ENCODE peak calls at places on chromosomes 2 and 18, in five cellular contexts. C is K562, Q is transverse colon, T is HL-60, B is stomach. L is an unnamed sample.
A peak's percentile ranks its signal among the peaks of the same experiment; 100 is the strongest.

GRCh38 chr2:144523606-144524131 is 3.8 kb upstream of the ZEB2 start:
- DNase-seq in C (no peak), Q (no peak), T (no peak), B (no peak), L (no peak)

GRCh38 chr2:3488768-3489448 is 30.4 kb downstream of the ADI1 start:
- DNase-seq in C (peak; percentile 46), Q (no peak), T (no peak), B (no peak), L (no peak)

GRCh38 chr2:75788925-75789324 is 78.2 kb upstream of the GCFC2 start:
- DNase-seq in C (no peak), Q (no peak), T (no peak), B (no peak), L (no peak)

GRCh38 chr18:51897884-51898283 is 442.1 kb upstream of the DCC start:
- DNase-seq in C (no peak), Q (peak; percentile 40), T (no peak), B (no peak), L (no peak)

GRCh38 chr2:24152413-24153197 is 22.2 kb upstream of the FAM228A start:
- DNase-seq in C (no peak), Q (no peak), T (no peak), B (no peak), L (no peak)

GRCh38 chr2:160927335-160927734 is 232.9 kb upstream of the TANK start:
- DNase-seq in C (no peak), Q (no peak), T (no peak), B (no peak), L (no peak)

GRCh38 chr18:48621815-48622555 is 83.2 kb downstream of the CTIF start:
- DNase-seq in C (no peak), Q (no peak), T (no peak), B (no peak), L (no peak)

GRCh38 chr2:159084395-159085370 is 116.2 kb downstream of the TANC1 start:
- DNase-seq in C (no peak), Q (no peak), T (no peak), B (no peak), L (no peak)

DNA sequence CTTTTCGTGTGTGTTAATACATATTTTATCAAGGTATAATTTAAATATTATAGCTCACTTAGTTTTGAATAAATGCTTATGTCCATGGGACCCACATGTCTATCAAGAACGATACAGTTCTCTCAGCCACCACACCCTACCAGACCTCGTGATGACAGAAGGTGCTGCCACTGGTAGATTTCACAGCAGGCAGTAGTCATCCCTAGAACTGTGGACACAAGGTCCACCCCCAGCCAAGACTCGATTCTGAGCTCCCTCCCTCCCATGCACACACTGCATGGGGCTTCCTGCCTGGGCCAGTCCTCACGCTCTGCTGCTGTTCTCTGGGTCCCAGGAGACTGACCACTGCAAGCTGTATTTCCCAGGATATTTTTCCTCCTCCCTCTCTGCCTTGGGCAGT is 26.5 kb upstream of the CREB1 start:
- DNase-seq in C (peak; percentile 53), Q (peak; percentile 14), T (no peak), B (no peak), L (no peak)
- TF ChIP-seq POLR2AphosphoS5 in C (no peak), Q (no peak), T (no peak), B (no peak), L (no peak)

GRCh38 chr2:121075006-121075545 is 209.9 kb downstream of the TFCP2L1 start:
- DNase-seq in C (peak; percentile 83), Q (peak; percentile 18), T (no peak), B (peak; percentile 54), L (peak; percentile 95)
- TF ChIP-seq POLR2AphosphoS5 in C (peak; percentile 100), Q (peak; percentile 70), T (peak; percentile 32), B (peak; percentile 80), L (peak; percentile 100)

GRCh38 chr2:28342081-28342967 is 50.3 kb upstream of the FOSL2 start:
- DNase-seq in C (peak; percentile 50), Q (peak; percentile 47), T (no peak), B (peak; percentile 54), L (no peak)
- TF ChIP-seq POLR2AphosphoS5 in C (no peak), Q (no peak), T (no peak), B (peak; percentile 78), L (no peak)

DNA sequence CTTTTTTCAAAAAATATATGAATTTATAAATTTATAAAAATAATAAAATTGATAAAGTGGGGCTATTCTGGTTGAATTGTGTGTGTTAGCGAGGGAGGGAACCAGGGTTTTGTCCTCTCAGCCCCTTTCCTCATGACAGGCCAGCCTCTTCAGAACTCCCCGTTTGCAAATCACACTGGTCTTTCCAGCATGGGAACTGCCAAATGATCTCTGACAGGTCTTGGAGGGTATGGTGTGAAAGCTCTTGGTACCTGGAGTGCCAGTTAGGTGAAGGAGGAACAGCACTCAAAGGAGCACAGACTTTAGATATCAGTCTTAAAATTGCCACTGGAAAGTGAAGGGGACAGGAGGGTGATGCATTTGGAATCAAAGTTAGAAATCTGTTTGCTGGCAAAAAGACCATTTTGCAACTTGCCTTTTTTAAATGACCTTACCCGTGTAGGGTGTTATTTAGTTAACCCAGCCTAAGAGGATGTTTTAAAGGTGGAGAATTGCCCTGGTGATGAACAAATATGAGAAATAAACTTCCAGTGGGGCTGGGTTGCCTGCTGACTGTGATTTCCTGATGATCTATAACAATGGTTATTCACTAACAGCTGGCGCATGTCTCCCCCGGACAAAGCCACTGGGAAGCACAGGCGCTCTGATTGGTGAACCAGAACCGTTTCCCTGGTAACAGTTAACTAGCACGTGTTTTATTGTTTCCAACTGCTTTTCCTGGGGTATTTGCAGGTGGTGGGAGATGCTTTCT is 85.3 kb upstream of the EFEMP1 start:
- DNase-seq in C (no peak), Q (peak; percentile 18), T (no peak), B (no peak), L (no peak)
- TF ChIP-seq POLR2AphosphoS5 in C (no peak), Q (no peak), T (no peak), B (no peak), L (no peak)

GRCh38 chr2:221429741-221430491 is 142.2 kb downstream of the EPHA4 start:
- DNase-seq in C (no peak), Q (peak; percentile 19), T (no peak), B (peak; percentile 43), L (no peak)

GRCh38 chr2:221434155-221434554 is 137.9 kb downstream of the EPHA4 start:
- DNase-seq in C (no peak), Q (no peak), T (no peak), B (no peak), L (no peak)

GRCh38 chr2:221431477-221431876 is 140.6 kb downstream of the EPHA4 start:
- DNase-seq in C (no peak), Q (peak; percentile 11), T (no peak), B (no peak), L (no peak)

DNA sequence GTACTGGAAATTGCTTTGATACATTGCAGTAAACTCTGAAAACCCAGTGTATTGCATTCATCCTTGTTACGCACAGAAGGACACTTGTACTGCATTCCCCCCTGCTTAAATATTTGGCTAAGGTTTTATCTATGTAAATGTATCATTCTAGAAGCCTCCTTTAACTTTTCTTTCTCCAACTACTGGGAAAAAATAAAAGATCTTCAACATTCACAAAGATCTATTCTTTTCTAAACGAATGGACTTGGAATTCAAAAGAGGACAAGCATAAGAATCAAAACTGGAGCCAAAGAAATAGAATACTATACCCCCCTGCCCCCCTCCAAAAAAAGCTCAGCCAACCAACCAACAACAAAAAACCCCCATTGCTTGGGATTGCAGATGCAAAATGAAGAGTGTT is 136.9 kb downstream of the EPHA4 start:
- DNase-seq in C (no peak), Q (no peak), T (no peak), B (no peak), L (no peak)
- TF ChIP-seq POLR2AphosphoS5 in C (no peak), Q (no peak), T (no peak), B (no peak), L (no peak)

DNA sequence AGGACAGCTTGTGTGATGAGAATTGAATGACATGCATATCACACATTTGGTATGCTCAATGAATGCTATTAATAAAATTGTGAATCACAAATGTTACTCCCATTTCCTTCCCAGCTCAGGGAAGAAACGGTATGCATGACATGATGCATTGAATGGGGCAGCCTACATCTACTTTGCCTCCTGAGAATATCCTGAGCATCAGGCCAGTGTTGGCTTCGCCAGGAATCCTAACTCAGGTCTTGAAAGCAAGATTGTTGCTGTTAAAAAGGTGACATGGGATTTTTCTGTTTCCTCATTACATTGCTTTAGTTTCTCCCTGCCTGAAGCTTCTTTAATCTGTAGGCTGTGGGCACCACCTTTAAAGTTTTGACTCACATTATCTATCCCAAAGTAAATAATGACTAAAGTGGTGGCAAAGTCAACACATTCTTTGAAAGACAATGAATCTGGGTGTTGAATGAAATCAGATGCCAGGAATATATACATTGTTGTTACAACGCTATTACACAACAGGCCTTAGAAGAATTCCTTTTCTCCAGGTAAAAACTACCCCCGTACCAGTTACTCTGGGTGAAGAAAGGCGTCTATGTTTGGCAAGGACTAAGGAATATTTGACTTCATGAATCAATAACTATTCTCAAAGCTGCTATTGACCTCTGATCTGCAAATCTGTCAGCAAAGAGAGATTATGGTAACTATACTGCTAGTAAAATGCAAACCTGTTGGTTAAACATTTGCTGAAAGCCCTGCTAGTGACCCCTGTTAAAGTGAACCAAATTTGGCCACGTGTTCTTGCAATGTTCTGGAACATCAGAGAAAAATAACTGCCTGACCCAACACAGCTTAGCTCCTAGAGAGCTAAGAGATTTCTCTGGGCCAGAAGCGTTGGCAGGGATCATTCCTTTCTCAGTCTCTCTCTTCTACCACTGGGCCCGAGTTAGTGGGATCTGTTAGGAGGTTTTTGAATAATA is 30.5 kb upstream of the NEDD4L start:
- DNase-seq in C (no peak), Q (peak; percentile 23), T (no peak), B (peak; percentile 31), L (no peak)
- TF ChIP-seq POLR2AphosphoS5 in C (no peak), Q (no peak), T (no peak), B (peak; percentile 58), L (no peak)

GRCh38 chr2:98013407-98014042 is 17.8 kb upstream of the TMEM131 start:
- DNase-seq in C (no peak), Q (no peak), T (no peak), B (no peak), L (no peak)
- TF ChIP-seq POLR2AphosphoS5 in C (no peak), Q (no peak), T (no peak), B (no peak), L (no peak)

DNA sequence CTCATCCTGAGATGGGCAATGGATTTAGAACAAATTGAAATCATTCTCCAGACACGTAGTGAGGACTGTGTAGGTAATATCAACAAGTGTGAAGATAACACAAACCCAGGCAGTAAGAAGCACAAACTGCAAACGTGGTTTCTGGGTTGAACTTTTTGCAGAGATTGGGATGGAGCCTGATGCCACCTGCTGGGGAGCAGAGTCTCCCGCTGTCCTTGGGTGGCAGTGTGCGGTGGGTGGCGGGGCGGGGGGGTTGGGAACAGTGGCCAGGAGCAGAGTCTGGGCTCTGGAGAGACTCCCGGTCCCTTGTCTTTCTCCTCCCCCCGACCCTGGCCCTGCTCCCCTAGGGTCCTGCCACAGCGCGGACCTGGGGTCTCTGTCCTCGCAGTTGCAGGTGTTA is 19.5 kb downstream of the TRAF3IP1 start:
- DNase-seq in C (no peak), Q (peak; percentile 26), T (no peak), B (no peak), L (no peak)
- TF ChIP-seq POLR2AphosphoS5 in C (no peak), Q (no peak), T (no peak), B (no peak), L (no peak)

L was measured in HCT116.